ENCODE peak calls at places on chromosomes 2 and 18, in six cellular contexts. H is right atrium auricular region, R is NCI-H2171 treated with DMSO at 0.1 percent for 48 hours, Y is cerebellum, I is RWPE1, O is uterus. K is an unnamed sample.

GRCh38 chr18:48803518-48803917 is 147.2 kb downstream of the SMAD7 start:
- DNase-seq in R (no peak), O (no peak), H (peak; percentile 50), I (no peak), Y (no peak), K (no peak)

GRCh38 chr2:238263204-238264071 is 23.6 kb upstream of the HES6 start:
- DNase-seq in Y (peak; percentile 87), H (peak; percentile 97), O (peak; percentile 93), I (peak; percentile 43), R (peak; percentile 67), K (peak; percentile 86)

GRCh38 chr18:63422862-63423304 is 607 bp upstream of the VPS4B start:
- DNase-seq in I (no peak), H (no peak), Y (peak; percentile 10), R (no peak), O (no peak), K (peak; percentile 10)

GRCh38 chr2:27831279-27832050 is 58.7 kb downstream of the RBKS start:
- DNase-seq in Y (no peak), O (no peak), I (no peak), R (no peak), H (no peak), K (no peak)

GRCh38 chr2:58484201-58484600 is 243.1 kb upstream of the FANCL start:
- DNase-seq in R (no peak), H (no peak), Y (no peak), I (peak; percentile 3), O (no peak), K (no peak)

GRCh38 chr2:162824319-162824718 is 14.2 kb downstream of the KCNH7 start:
- DNase-seq in Y (no peak), O (no peak), H (no peak), R (peak; percentile 96), I (no peak), K (no peak)

GRCh38 chr2:239600194-239600593 is 199.4 kb upstream of the HDAC4 start:
- DNase-seq in O (no peak), I (no peak), Y (no peak), H (no peak), R (no peak), K (no peak)

GRCh38 chr18:35047697-35048292 is 6.6 kb downstream of the MAPRE2 start:
- DNase-seq in Y (no peak), I (no peak), H (no peak), R (no peak), O (no peak), K (no peak)

GRCh38 chr18:37671530-37671929 is 105.9 kb upstream of the CELF4 start:
- DNase-seq in H (no peak), R (no peak), Y (no peak), I (no peak), O (no peak), K (no peak)

GRCh38 chr2:54503192-54503591 is 47.1 kb downstream of the SPTBN1 start:
- DNase-seq in O (no peak), H (no peak), Y (no peak), I (no peak), R (no peak), K (no peak)

GRCh38 chr2:43825841-43826240 is 12.8 kb downstream of the ABCG5 start:
- DNase-seq in I (no peak), Y (no peak), H (no peak), R (no peak), O (no peak), K (no peak)

GRCh38 chr2:182636694-182637093 is 79.4 kb upstream of the DNAJC10 start:
- DNase-seq in R (no peak), O (no peak), I (no peak), H (no peak), Y (no peak), K (no peak)

GRCh38 chr2:238104521-238105311 is 4.6 kb downstream of the ESPNL start:
- DNase-seq in H (no peak), I (no peak), R (no peak), O (peak; percentile 13), Y (no peak), K (no peak)

GRCh38 chr18:55265916-55266488 is 306.7 kb upstream of the CCDC68 start:
- DNase-seq in I (no peak), Y (no peak), R (no peak), O (no peak), H (no peak), K (no peak)

GRCh38 chr2:19829672-19830071 is 72.1 kb downstream of the TTC32 start:
- DNase-seq in R (no peak), H (peak; percentile 16), Y (no peak), O (no peak), I (no peak), K (no peak)

GRCh38 chr2:149645391-149645790 is 57.8 kb upstream of the MMADHC start:
- DNase-seq in H (no peak), Y (no peak), O (no peak), R (no peak), I (no peak), K (no peak)

GRCh38 chr2:203783496-203784203 is 77.2 kb downstream of the CD28 start:
- DNase-seq in I (no peak), R (no peak), H (no peak), Y (no peak), O (no peak), K (no peak)

GRCh38 chr2:134706587-134707329 is 12.0 kb downstream of the TMEM163 start:
- DNase-seq in R (no peak), I (no peak), O (no peak), H (no peak), Y (peak; percentile 51), K (no peak)

GRCh38 chr18:63963610-63964256 is 6.1 kb upstream of the SERPINB8 start:
- DNase-seq in I (no peak), R (peak; percentile 48), H (no peak), Y (peak; percentile 30), O (no peak), K (no peak)

GRCh38 chr2:48873676-48874075 is 118.2 kb upstream of the LHCGR start:
- DNase-seq in H (no peak), O (no peak), I (no peak), R (no peak), Y (no peak), K (no peak)

GRCh38 chr2:95348609-95349567 is 51.7 kb downstream of the KCNIP3 start:
- DNase-seq in Y (no peak), O (peak; percentile 41), R (no peak), I (no peak), H (no peak), K (no peak)

GRCh38 chr18:159037-159652 is 788 bp downstream of the USP14 start:
- DNase-seq in O (no peak), R (no peak), H (no peak), I (peak; percentile 14), Y (peak; percentile 6), K (no peak)

GRCh38 chr18:23337599-23338444 is 115.3 kb upstream of the RIOK3 start:
- DNase-seq in H (no peak), I (no peak), O (no peak), Y (no peak), R (peak; percentile 4), K (no peak)

GRCh38 chr18:59305295-59305694 is 13.2 kb downstream of the CPLX4 start:
- DNase-seq in H (no peak), I (no peak), R (no peak), Y (no peak), O (no peak), K (no peak)

GRCh38 chr18:75844102-75844604 is 416.6 kb upstream of the SMIM21 start:
- DNase-seq in H (no peak), O (no peak), I (no peak), R (no peak), Y (no peak), K (no peak)

GRCh38 chr2:184685999-184686841 is 87.9 kb downstream of the ZNF804A start:
- DNase-seq in Y (no peak), I (no peak), H (no peak), R (peak; percentile 19), O (no peak), K (no peak)

GRCh38 chr2:199704358-199705238 is 146.4 kb downstream of the FTCDNL1 start:
- DNase-seq in O (no peak), H (no peak), R (peak; percentile 26), Y (no peak), I (peak; percentile 73), K (no peak)

GRCh38 chr2:156517419-156517818 is 81.2 kb downstream of the GPD2 start:
- DNase-seq in I (no peak), H (no peak), O (no peak), R (no peak), Y (no peak), K (no peak)

GRCh38 chr2:1546023-1546591 is 132.8 kb downstream of the TPO start:
- DNase-seq in Y (peak; percentile 51), R (peak; percentile 78), O (peak; percentile 48), I (peak; percentile 71), H (no peak), K (no peak)

GRCh38 chr2:106078091-106078490 is 116.0 kb downstream of the UXS1 start:
- DNase-seq in O (no peak), H (no peak), R (no peak), I (no peak), Y (no peak), K (no peak)

GRCh38 chr18:12306752-12307151 is 1.3 kb upstream of the TUBB6 start:
- DNase-seq in Y (no peak), O (no peak), I (no peak), H (peak; percentile 53), R (no peak), K (no peak)

GRCh38 chr2:179861027-179861776 is at the start of gene ZNF385B:
- DNase-seq in H (no peak), R (peak; percentile 29), Y (peak; percentile 60), I (peak; percentile 3), O (peak; percentile 16), K (no peak)

GRCh38 chr2:73089270-73090030 is 17.9 kb upstream of the SFXN5 start:
- DNase-seq in I (peak; percentile 94), R (no peak), H (peak; percentile 84), Y (no peak), O (peak; percentile 74), K (no peak)

GRCh38 chr2:85400541-85400940 is 9.6 kb downstream of the CAPG start:
- DNase-seq in H (no peak), O (no peak), R (no peak), I (no peak), Y (no peak), K (no peak)

GRCh38 chr2:241298554-241299165 is 16.8 kb downstream of the HDLBP start:
- DNase-seq in R (no peak), H (no peak), Y (no peak), I (no peak), O (no peak), K (no peak)

GRCh38 chr18:45503988-45504387 is 111.3 kb upstream of the SLC14A2 start:
- DNase-seq in H (no peak), R (no peak), I (no peak), Y (no peak), O (no peak), K (no peak)

GRCh38 chr2:121505005-121505404 is 25.7 kb upstream of the RNU4ATAC start:
- DNase-seq in H (no peak), R (no peak), I (peak; percentile 78), O (no peak), Y (no peak), K (no peak)

K was measured in gastrocnemius medialis.